ENCODE peak calls at places on chromosomes 16 and 17, in four cellular contexts. K, T, B and Q are unnamed samples.

GRCh38 chr17:45861185-45861584 is 16.5 kb downstream of the SPPL2C start:
- DNase-seq in T (no peak), B (no peak), K (no peak), Q (no peak)

GRCh38 chr16:4382795-4383357 is 11.2 kb downstream of the VASN start:
- DNase-seq in B (no peak), K (no peak), T (no peak), Q (no peak)

GRCh38 chr16:56279132-56279531 is 87.8 kb downstream of the GNAO1 start:
- DNase-seq in K (no peak), T (no peak), B (no peak), Q (no peak)

GRCh38 chr17:83180996-83181481 is 101.6 kb downstream of the METRNL start:
- DNase-seq in T (peak), B (peak), K (no peak), Q (no peak)

GRCh38 chr16:75527825-75528299 is 8.0 kb downstream of the CHST5 start:
- DNase-seq in K (no peak), B (no peak), T (no peak), Q (no peak)

GRCh38 chr17:4161179-4161559 is 18.2 kb downstream of the CYB5D2 start:
- DNase-seq in K (peak), T (peak), B (no peak), Q (peak)

GRCh38 chr16:4015275-4015990 is 100.8 kb downstream of the ADCY9 start:
- DNase-seq in T (no peak), B (no peak), K (no peak), Q (no peak)

GRCh38 chr16:83513006-83513755 is 294.6 kb upstream of the HSBP1 start:
- DNase-seq in B (no peak), K (peak), T (no peak), Q (no peak)

GRCh38 chr17:41678907-41679739 is 9.6 kb upstream of the EIF1 start:
- DNase-seq in T (no peak), B (no peak), K (peak), Q (peak)

GRCh38 chr17:1773755-1774181 is 11.9 kb downstream of the SERPINF1 start:
- DNase-seq in T (no peak), K (no peak), B (no peak), Q (no peak)

GRCh38 chr17:76586741-76587487 is 1.3 kb upstream of the ST6GALNAC2 start:
- DNase-seq in K (no peak), T (no peak), B (no peak), Q (peak)

GRCh38 chr17:50571681-50572080 is 11.2 kb downstream of the CACNA1G start:
- DNase-seq in B (no peak), T (no peak), K (no peak), Q (no peak)

GRCh38 chr16:89581045-89581695 is 5.6 kb downstream of the CPNE7 start:
- DNase-seq in B (no peak), T (no peak), K (peak), Q (peak)

GRCh38 chr16:31006589-31006988 is 3.8 kb downstream of the STX1B start:
- DNase-seq in K (no peak), T (no peak), B (no peak), Q (no peak)

GRCh38 chr16:81599034-81599744 is 154.6 kb downstream of the CMIP start:
- DNase-seq in B (no peak), T (no peak), K (no peak), Q (no peak)

GRCh38 chr16:715448-716249 is 731 bp downstream of the METRN start:
- DNase-seq in T (peak), K (no peak), B (no peak), Q (peak)

GRCh38 chr17:71970312-71970711 is 150.5 kb upstream of the SOX9 start:
- DNase-seq in B (no peak), T (no peak), K (peak), Q (peak)

GRCh38 chr16:59633996-59634579 is 900.0 kb upstream of the GOT2 start:
- DNase-seq in B (no peak), K (peak), T (no peak), Q (no peak)

GRCh38 chr16:4217246-4218131 is 24.4 kb downstream of the SRL start:
- DNase-seq in B (no peak), K (peak), T (no peak), Q (peak)

GRCh38 chr17:38742431-38743308 is 5.5 kb downstream of the PCGF2 start:
- DNase-seq in B (no peak), T (no peak), K (peak), Q (no peak)
- H4K5ac ChIP-seq in B (no peak), T (no peak), K (no peak), Q (no peak)

GRCh38 chr17:39568710-39569109 is 39.0 kb downstream of the NEUROD2 start:
- DNase-seq in T (no peak), K (no peak), B (no peak), Q (no peak)

GRCh38 chr17:39579318-39580081 is 28.2 kb downstream of the NEUROD2 start:
- DNase-seq in B (peak), T (peak), K (no peak), Q (peak)

GRCh38 chr17:39576187-39576586 is 31.5 kb downstream of the NEUROD2 start:
- DNase-seq in B (peak), K (no peak), T (peak), Q (peak)

GRCh38 chr17:39578272-39578671 is 29.4 kb downstream of the NEUROD2 start:
- DNase-seq in B (no peak), T (no peak), K (no peak), Q (no peak)

DNA sequence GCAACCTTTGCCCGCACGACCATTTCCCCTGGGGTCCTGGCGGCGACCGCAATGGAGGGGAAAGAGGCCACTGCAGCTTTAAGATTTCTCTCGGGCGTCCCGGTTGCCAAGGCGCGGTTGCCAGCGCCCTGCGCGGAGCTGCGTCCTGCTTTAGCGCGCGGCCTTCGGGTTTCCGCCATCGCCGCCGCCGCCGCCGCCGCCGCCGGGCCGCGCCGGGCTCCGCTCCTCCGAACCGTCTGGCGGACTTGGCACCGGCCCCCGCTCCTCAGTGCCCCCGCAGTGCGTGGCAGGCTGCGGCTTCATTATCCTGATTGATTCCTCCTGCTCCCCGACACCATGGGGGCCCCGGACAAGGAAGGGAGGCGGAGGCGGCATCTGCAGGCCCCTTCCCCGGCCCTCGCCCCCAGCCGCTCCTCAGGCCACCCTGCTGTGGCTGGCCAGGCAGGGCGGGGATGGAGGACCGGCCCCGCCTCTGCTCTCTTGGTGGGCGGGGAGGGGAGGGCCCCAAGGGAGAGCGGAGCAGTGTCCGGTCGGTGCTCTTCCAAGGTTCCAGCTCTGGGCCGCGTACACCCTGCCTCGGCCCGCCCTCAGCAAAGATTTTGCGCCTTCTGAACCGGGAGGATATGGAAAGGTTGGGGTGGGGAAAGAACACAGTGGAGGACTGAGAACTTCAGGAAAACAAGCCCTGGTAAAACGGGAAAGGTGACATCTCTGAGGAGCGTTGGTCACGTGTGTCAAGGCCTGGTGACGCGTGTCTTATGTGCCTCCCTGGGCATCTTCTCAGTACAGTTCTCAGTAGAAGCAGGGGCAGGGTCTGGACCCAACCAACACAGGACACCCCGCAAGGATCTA is 34.0 kb downstream of the NEUROD2 start:
- DNase-seq in T (peak), K (peak), B (peak), Q (peak)
- H2BK120ac ChIP-seq in T (no peak), K (no peak), B (no peak), Q (no peak)

DNA sequence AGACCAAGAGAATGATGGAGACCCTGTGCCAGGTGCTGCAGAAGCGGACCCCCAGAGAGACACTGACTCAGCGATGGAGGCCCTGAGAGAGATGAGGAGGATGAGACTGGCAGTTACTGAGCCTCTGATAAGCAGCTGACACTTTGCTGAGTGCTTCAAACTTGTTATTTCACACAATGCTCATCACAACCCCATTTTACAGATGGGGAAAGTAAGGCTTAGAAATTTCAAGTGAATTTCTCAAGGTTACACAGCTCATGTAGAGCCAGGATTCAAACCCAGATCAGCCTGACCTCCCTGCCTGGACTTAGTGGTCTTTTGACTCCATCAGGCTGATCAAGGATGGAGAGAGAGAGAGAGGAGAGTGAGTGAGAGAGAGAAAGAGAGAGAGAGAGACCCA is 27.2 kb downstream of the MRM1 start:
- DNase-seq in T (no peak), K (no peak), B (no peak), Q (no peak)
- H4K5ac ChIP-seq in T (no peak), K (no peak), B (no peak), Q (no peak)

GRCh38 chr17:64296246-64296645 is 33.2 kb upstream of the TEX2 start:
- DNase-seq in K (peak), T (no peak), B (no peak), Q (no peak)
- H2BK120ac ChIP-seq in K (no peak), T (no peak), B (no peak), Q (no peak)

DNA sequence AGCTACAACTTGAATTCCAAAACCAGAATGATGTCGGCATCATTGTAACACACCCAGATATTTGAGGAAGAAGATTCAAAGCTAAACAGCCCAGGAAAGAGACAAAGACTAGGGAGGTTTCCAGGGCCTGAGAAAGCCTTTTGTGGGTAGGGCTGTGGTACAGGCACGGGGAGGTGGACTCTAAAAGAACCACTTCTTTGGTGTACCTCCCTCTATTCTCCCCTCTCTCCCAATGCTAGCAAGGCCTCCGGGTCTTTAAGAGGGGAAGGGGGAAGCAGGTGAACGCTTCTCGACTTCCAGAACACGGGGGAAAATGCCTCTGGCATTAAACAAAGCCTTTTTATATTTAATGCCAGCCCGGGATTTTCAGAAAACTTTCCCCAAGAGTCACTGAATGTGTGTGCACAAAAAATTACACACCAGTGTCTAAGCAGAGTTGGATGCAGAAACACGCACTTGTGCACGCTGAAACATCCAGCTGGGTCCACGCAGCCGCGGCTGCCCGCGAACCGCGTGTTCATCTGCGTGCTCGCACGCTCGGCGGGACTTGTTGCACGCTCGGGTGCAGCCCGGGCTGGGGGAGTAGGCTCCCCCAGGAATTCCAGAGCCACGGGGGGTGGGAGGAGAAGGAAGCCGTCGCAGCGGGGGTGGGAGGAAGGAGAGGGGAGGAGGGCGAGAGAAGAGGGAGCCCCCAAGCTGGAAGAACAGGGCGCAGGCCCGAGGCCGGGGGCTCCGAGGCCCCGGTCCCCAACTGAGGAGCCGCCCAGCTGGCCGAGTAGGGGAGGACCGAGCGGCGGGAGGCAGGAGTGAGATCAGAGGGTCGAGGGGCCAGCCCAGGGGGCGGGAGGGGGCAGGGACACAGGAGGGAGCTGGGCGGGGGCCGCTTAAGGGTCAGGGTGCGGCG is 20.2 kb upstream of the ZNF423 start:
- DNase-seq in T (no peak), K (no peak), B (no peak), Q (peak)
- H4K5ac ChIP-seq in T (no peak), K (no peak), B (no peak), Q (no peak)

GRCh38 chr17:5535436-5535835 is 48.9 kb downstream of the NLRP1 start:
- DNase-seq in K (no peak), T (no peak), B (no peak), Q (no peak)

GRCh38 chr17:5531019-5531418 is 44.7 kb downstream of the MIS12 start:
- DNase-seq in B (no peak), K (no peak), T (no peak), Q (no peak)

GRCh38 chr17:5530265-5530782 is 44.0 kb downstream of the MIS12 start:
- DNase-seq in T (no peak), B (no peak), K (no peak), Q (no peak)

GRCh38 chr17:5533486-5534315 is 47.3 kb downstream of the MIS12 start:
- DNase-seq in T (no peak), B (no peak), K (no peak), Q (no peak)

DNA sequence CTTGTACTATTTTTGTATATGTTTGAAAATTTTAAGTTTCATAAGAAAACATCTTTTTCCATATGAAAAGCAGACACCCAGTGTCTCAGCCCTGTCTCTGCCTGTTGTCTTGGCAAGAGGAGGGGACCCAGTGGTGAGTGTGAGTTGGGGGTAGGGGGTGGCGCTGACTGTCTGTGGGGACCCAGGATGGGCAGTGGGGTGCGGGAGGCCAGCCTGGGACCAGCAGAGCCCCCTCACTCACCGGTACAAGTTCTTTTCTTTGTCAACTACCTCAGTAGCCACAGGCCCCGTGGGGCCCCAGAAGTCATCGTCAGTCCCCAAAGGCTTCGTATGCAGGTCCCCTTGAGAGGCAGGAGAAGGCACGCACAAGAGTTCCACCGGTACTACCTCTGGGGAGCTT is 46.2 kb downstream of the MIS12 start:
- DNase-seq in K (no peak), B (no peak), T (no peak), Q (no peak)
- H2BK120ac ChIP-seq in K (no peak), B (no peak), T (no peak), Q (no peak)

DNA sequence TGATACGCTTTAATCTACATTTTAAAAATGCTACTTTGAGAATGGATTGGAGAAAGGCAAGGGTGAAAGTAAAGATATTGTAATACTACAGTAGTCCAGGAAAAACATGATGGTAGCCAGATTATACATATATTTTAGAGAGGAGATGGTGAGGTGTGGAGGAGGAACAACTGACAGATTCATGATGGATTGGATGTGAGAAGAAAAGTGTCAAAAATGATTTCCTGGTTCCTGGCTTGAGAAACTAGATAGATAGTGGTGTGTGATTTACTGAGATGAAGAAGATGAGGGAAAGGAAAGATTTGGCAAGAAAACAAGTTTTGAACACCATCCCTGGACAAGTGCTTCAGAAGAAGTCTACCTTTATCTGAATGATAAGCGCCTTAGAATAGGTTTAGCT is 80.5 kb downstream of the CHD9 start:
- DNase-seq in K (no peak), T (no peak), B (no peak), Q (no peak)
- H4K5ac ChIP-seq in K (no peak), T (no peak), B (no peak), Q (no peak)

DNA sequence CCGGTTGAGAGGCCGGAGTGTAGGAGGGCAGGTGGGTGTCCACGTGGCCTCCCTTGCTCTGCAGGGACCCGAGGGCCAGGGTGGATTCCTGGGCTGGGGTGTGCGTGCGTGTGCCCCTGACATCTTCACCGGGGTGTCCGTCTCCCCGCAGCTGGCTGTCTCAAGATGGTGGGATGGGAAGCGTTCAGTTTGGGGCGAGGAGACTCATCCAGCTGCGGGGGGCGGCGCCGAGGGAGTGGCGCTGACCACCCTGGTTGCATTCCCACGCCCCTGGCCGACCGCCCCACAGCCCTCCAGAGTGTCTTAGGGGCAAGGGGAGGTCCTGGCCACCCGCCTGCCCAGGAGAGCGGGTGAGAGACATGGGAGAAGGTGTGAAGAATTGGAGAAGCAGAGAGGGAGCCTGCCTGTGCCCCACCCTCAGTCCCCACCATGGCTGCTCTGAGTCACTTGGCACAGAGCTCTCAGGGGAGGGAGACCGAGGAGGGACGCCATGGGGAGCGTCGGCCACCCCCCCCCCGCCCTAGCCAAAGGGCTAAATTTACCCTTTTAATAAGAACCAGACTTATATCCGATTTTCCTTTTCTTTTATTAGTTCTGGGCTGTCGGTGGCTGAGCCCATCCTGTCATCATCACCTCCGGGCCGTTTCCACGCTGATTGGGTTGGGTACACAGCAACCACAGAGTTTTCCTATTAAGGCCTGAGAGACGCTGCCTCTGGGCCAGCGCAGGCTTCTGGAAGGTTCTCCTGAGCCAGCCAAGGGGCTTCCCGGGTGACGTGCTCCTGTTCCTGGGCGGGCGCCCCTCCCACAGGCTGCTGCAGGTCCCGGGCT is 22.0 kb downstream of the BAHCC1 start:
- DNase-seq in B (no peak), T (no peak), K (no peak), Q (no peak)
- H2BK120ac ChIP-seq in B (no peak), T (no peak), K (peak), Q (no peak)

GRCh38 chr17:61351745-61352407 is 47.8 kb upstream of the TBX2 start:
- DNase-seq in K (peak), B (no peak), T (no peak), Q (no peak)
- H4K5ac ChIP-seq in K (peak), B (no peak), T (no peak), Q (no peak)

DNA sequence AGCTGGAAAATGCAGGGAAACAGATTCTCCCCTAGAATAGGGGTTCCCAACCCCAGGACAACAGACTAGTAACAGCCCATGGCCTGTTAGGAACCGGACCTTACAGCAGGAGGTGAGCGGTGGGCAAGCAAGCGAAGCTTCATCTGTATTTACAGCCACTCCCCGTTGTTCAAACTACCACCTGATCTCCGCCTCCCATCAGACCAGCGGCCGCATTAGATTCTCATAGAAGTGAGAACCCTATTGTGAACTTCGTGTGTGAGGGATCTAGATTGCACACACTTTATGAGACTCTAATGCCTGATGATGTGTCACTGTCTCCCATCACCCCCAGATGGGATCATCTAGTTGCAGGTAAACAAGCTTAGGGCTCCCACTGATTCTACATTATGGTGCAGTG is 3.5 kb downstream of the CD300LB start:
- DNase-seq in T (no peak), K (no peak), B (no peak), Q (no peak)
- H2BK120ac ChIP-seq in T (no peak), K (no peak), B (no peak), Q (no peak)